ENCODE peak calls at places on chromosomes 6 and 20, in four cellular contexts. F is A673, A is left ventricle myocardium inferior, G is left lung. N is an unnamed sample.

GRCh38 chr20:44028868-44029847 is 114.5 kb downstream of the TOX2 start:
- DNase-seq in A (no peak), G (no peak), F (no peak), N (peak; percentile 53)

GRCh38 chr20:34385464-34385863 is 22.4 kb downstream of the ITCH start:
- DNase-seq in A (no peak), F (no peak), G (no peak), N (no peak)

GRCh38 chr6:147131728-147132127 is 72.5 kb upstream of the STXBP5 start:
- DNase-seq in F (no peak), A (no peak), G (no peak), N (no peak)

GRCh38 chr6:107345398-107345797 is 114.0 kb downstream of the PDSS2 start:
- DNase-seq in A (no peak), F (peak; percentile 36), G (no peak), N (no peak)

GRCh38 chr6:150830409-150831165 is 34.9 kb upstream of the MTHFD1L start:
- DNase-seq in A (no peak), F (no peak), G (no peak), N (no peak)

GRCh38 chr6:125679128-125679527 is 70.3 kb upstream of the HEY2 start:
- DNase-seq in F (no peak), G (no peak), A (no peak), N (no peak)

GRCh38 chr6:13053080-13053479 is 275.3 kb downstream of the TBC1D7 start:
- DNase-seq in A (no peak), G (no peak), F (no peak), N (no peak)

GRCh38 chr20:33175123-33175522 is 7.2 kb downstream of the BPIFA2 start:
- DNase-seq in G (no peak), F (no peak), A (no peak), N (no peak)

GRCh38 chr20:45061244-45061643 is 39.7 kb downstream of the KCNS1 start:
- DNase-seq in G (no peak), F (peak; percentile 10), A (no peak), N (no peak)

GRCh38 chr6:71433441-71433840 is 144.8 kb downstream of the OGFRL1 start:
- DNase-seq in A (no peak), G (no peak), F (no peak), N (no peak)

GRCh38 chr20:29689411-29690225 is 1567.8 kb upstream of the DEFB115 start:
- DNase-seq in A (peak; percentile 28), F (peak; percentile 45), G (no peak), N (no peak)

GRCh38 chr6:90508753-90509152 is 78.1 kb downstream of the MAP3K7 start:
- DNase-seq in G (no peak), F (peak; percentile 22), A (no peak), N (no peak)

GRCh38 chr6:75183099-75183541 is 22.7 kb downstream of the COL12A1 start:
- DNase-seq in A (no peak), F (no peak), G (no peak), N (no peak)

GRCh38 chr6:97594834-97595233 is 311.8 kb upstream of the MMS22L start:
- DNase-seq in A (no peak), G (no peak), F (no peak), N (no peak)

GRCh38 chr6:11208267-11208666 is 24.2 kb downstream of the NEDD9 start:
- DNase-seq in G (no peak), A (no peak), F (no peak), N (no peak)

GRCh38 chr6:150079604-150080003 is 10.7 kb upstream of the ULBP3 start:
- DNase-seq in G (no peak), A (no peak), F (peak; percentile 33), N (no peak)

GRCh38 chr20:23308024-23308423 is 42.6 kb upstream of the NXT1 start:
- DNase-seq in F (no peak), G (no peak), A (no peak), N (no peak)

GRCh38 chr20:19928379-19929360 is 88.5 kb upstream of the NAA20 start:
- DNase-seq in G (peak; percentile 82), F (no peak), A (no peak), N (no peak)

GRCh38 chr6:53544500-53545308 is at the start of gene GCLC:
- DNase-seq in G (peak; percentile 92), F (peak; percentile 97), A (peak; percentile 96), N (peak; percentile 95)

GRCh38 chr20:58054744-58055373 is 173.6 kb downstream of the ANKRD60 start:
- DNase-seq in A (peak; percentile 40), F (no peak), G (peak; percentile 73), N (peak; percentile 51)

GRCh38 chr6:62904687-62905086 is 306.6 kb upstream of the FKBP1C start:
- DNase-seq in G (no peak), F (no peak), A (no peak), N (no peak)

GRCh38 chr20:32010096-32010495 is at the start of gene CCM2L:
- DNase-seq in G (no peak), F (no peak), A (peak; percentile 45), N (no peak)

GRCh38 chr20:48769111-48769879 is 58.5 kb downstream of the PREX1 start:
- DNase-seq in F (no peak), G (peak; percentile 58), A (no peak), N (no peak)

GRCh38 chr20:25058797-25059486 is 1.0 kb upstream of the ACSS1 start:
- DNase-seq in G (peak; percentile 37), F (peak; percentile 68), A (peak; percentile 56), N (no peak)

GRCh38 chr6:170096803-170097504 is 193.9 kb downstream of the DLL1 start:
- DNase-seq in G (no peak), A (no peak), F (no peak), N (peak; percentile 66)

GRCh38 chr6:139378882-139379341 is 4.5 kb upstream of the CITED2 start:
- DNase-seq in F (no peak), G (no peak), A (no peak), N (no peak)

GRCh38 chr6:65064844-65065243 is 642.2 kb downstream of the EYS start:
- DNase-seq in A (no peak), G (no peak), F (no peak), N (no peak)

GRCh38 chr6:81766482-81767069 is 14.1 kb upstream of the TENT5A start:
- DNase-seq in G (no peak), A (no peak), F (peak; percentile 80), N (no peak)

GRCh38 chr6:33029297-33030184 is 20.1 kb upstream of the HLA-DOA start:
- DNase-seq in F (no peak), G (peak; percentile 68), A (no peak), N (no peak)
- TF ChIP-seq CTCF in F (no peak), G (no peak), A (no peak), N (no peak)

GRCh38 chr6:6366778-6367177 is 46.3 kb upstream of the F13A1 start:
- DNase-seq in G (no peak), A (no peak), F (no peak), N (no peak)
- TF ChIP-seq CTCF in G (no peak), A (no peak), F (no peak), N (peak; percentile 10)

DNA sequence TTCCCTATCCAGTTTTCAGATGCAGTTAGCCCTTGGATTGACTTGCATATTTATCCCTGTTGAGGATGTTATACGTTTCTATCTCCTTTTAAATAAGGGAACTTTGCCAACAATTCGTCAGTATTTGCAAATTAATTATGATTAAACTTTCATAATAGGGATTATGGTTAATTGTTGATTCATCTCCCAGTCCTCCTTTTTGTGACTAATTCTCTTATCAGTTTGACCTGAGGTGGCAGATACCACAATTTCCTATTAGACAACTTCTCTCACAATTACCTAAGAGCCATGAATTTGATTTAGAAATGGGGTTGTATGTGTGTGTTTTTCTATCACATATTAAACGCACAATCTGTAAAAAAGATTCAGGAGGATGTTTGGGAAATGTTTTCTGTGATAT is 172.9 kb downstream of the LAMA2 start:
- DNase-seq in A (no peak), G (no peak), F (no peak), N (no peak)
- TF ChIP-seq CTCF in A (no peak), G (no peak), F (no peak), N (no peak)

GRCh38 chr6:42260972-42261371 is 43.3 kb upstream of the MRPS10 start:
- DNase-seq in F (peak; percentile 66), G (no peak), A (no peak), N (no peak)
- TF ChIP-seq CTCF in F (peak; percentile 73), G (peak; percentile 48), A (peak; percentile 68), N (peak; percentile 73)

N was measured in type B pancreatic cell.